ENCODE peak calls at places on chromosomes 11 and 22, in five cellular contexts. G, H, J, E and K are unnamed samples.

GRCh38 chr11:84691830-84692229 is 935.3 kb downstream of the DLG2 start:
- DNase-seq in G (no peak), H (no peak), J (no peak), E (no peak), K (no peak)

GRCh38 chr11:125397421-125397820 is 98.6 kb downstream of the FEZ1 start:
- DNase-seq in G (no peak), H (no peak), J (no peak), E (no peak), K (no peak)

GRCh38 chr11:104705475-104706195 is 192.6 kb downstream of the CASP12 start:
- DNase-seq in G (peak), H (no peak), J (no peak), E (peak), K (no peak)

GRCh38 chr11:123678246-123678645 is 23.8 kb upstream of the SCN3B start:
- DNase-seq in G (peak), H (no peak), J (no peak), E (no peak), K (no peak)

GRCh38 chr11:64619811-64620285 is 28.8 kb downstream of the SLC22A12 start:
- DNase-seq in G (peak), H (peak), J (no peak), E (no peak), K (peak)

GRCh38 chr22:40044870-40045834 is 50.4 kb downstream of the FAM83F start:
- DNase-seq in G (peak), H (peak), J (no peak), E (peak), K (no peak)

GRCh38 chr11:8403310-8403709 is 139.6 kb upstream of the LMO1 start:
- DNase-seq in G (peak), H (peak), J (no peak), E (no peak), K (no peak)

GRCh38 chr11:125155100-125155444 is 9.5 kb upstream of the PKNOX2 start:
- DNase-seq in G (no peak), H (no peak), J (no peak), E (no peak), K (no peak)

GRCh38 chr11:88293931-88294330 is 43.6 kb downstream of the CTSC start:
- DNase-seq in G (no peak), H (no peak), J (no peak), E (no peak), K (no peak)

GRCh38 chr11:31620434-31620833 is 110.9 kb downstream of the ELP4 start:
- DNase-seq in G (peak), H (no peak), J (no peak), E (no peak), K (no peak)

GRCh38 chr11:32140121-32140520 is 49.2 kb downstream of the RCN1 start:
- DNase-seq in G (no peak), H (no peak), J (no peak), E (no peak), K (no peak)

GRCh38 chr11:76841923-76842452 is 18.7 kb upstream of the ACER3 start:
- DNase-seq in G (no peak), H (no peak), J (no peak), E (no peak), K (no peak)

GRCh38 chr11:10044618-10045017 is 249.4 kb downstream of the SBF2 start:
- DNase-seq in G (peak), H (no peak), J (no peak), E (no peak), K (no peak)

GRCh38 chr11:22624742-22625447 is 728 bp downstream of the FANCF start:
- DNase-seq in G (peak), H (peak), J (peak), E (peak), K (peak)

GRCh38 chr22:24758164-24758799 is 16.2 kb downstream of the PIWIL3 start:
- DNase-seq in G (peak), H (peak), J (no peak), E (peak), K (peak)

GRCh38 chr11:68574308-68574707 is 110.0 kb upstream of the GAL start:
- DNase-seq in G (peak), H (peak), J (no peak), E (no peak), K (no peak)

GRCh38 chr22:49299821-49300231 is 527.8 kb downstream of the BRD1 start:
- DNase-seq in G (no peak), H (no peak), J (no peak), E (peak), K (no peak)

GRCh38 chr11:116882386-116882785 is 45.0 kb upstream of the APOA1 start:
- DNase-seq in G (peak), H (peak), J (peak), E (no peak), K (peak)

GRCh38 chr11:10856689-10857603 is 907 bp downstream of the ZBED5 start:
- DNase-seq in G (peak), H (peak), J (no peak), E (peak), K (no peak)

GRCh38 chr11:1460994-1461805 is 25.4 kb downstream of the MOB2 start:
- DNase-seq in G (no peak), H (no peak), J (no peak), E (no peak), K (no peak)

GRCh38 chr11:17575431-17576425 is 28.7 kb downstream of the OTOG start:
- DNase-seq in G (no peak), H (no peak), J (no peak), E (peak), K (no peak)

GRCh38 chr11:64342869-64343739 is 3.1 kb downstream of the CCDC88B start:
- DNase-seq in G (no peak), H (no peak), J (no peak), E (no peak), K (no peak)

GRCh38 chr11:129695543-129696308 is 119.9 kb upstream of the TMEM45B start:
- DNase-seq in G (peak), H (peak), J (no peak), E (peak), K (no peak)

GRCh38 chr11:72755794-72756285 is 3.6 kb upstream of the ARAP1 start:
- DNase-seq in G (no peak), H (no peak), J (no peak), E (no peak), K (no peak)

GRCh38 chr11:1546077-1546535 is 26.0 kb downstream of the DUSP8 start:
- DNase-seq in G (no peak), H (no peak), J (no peak), E (no peak), K (no peak)

GRCh38 chr22:49406047-49406650 is 421.5 kb downstream of the BRD1 start:
- DNase-seq in G (no peak), H (no peak), J (no peak), E (peak), K (no peak)

GRCh38 chr11:78216021-78216420 is 27.3 kb downstream of the USP35 start:
- DNase-seq in G (no peak), H (no peak), J (no peak), E (no peak), K (no peak)

GRCh38 chr11:92026664-92027063 is 198.0 kb upstream of the FAT3 start:
- DNase-seq in G (no peak), H (no peak), J (no peak), E (no peak), K (no peak)

GRCh38 chr11:10181811-10182210 is 112.2 kb downstream of the SBF2 start:
- DNase-seq in G (peak), H (peak), J (peak), E (no peak), K (peak)

GRCh38 chr11:95764267-95764898 is 25.2 kb downstream of the FAM76B start:
- DNase-seq in G (peak), H (peak), J (no peak), E (no peak), K (no peak)

GRCh38 chr11:62688481-62688880 is 849 bp downstream of the LRRN4CL start:
- DNase-seq in G (no peak), H (peak), J (no peak), E (no peak), K (no peak)

GRCh38 chr11:76184551-76184993 is 21.7 kb downstream of the WNT11 start:
- DNase-seq in G (no peak), H (peak), J (no peak), E (no peak), K (no peak)

GRCh38 chr11:2663506-2663905 is 36.3 kb downstream of the KCNQ1OT1 start:
- DNase-seq in G (no peak), H (no peak), J (no peak), E (peak), K (no peak)

GRCh38 chr11:13188179-13188578 is 89.4 kb upstream of the BMAL1 start:
- DNase-seq in G (no peak), H (no peak), J (no peak), E (no peak), K (no peak)

GRCh38 chr11:83033972-83034672 is 37.6 kb downstream of the RAB30 start:
- DNase-seq in G (peak), H (peak), J (no peak), E (peak), K (peak)

GRCh38 chr11:104653011-104653806 is 245.1 kb downstream of the CASP12 start:
- DNase-seq in G (no peak), H (peak), J (no peak), E (no peak), K (no peak)

GRCh38 chr11:70169136-70169535 is 34.0 kb upstream of the FADD start:
- DNase-seq in G (no peak), H (no peak), J (no peak), E (no peak), K (no peak)

GRCh38 chr11:70169632-70170031 is 33.5 kb upstream of the FADD start:
- DNase-seq in G (no peak), H (no peak), J (no peak), E (peak), K (no peak)

GRCh38 chr11:70168405-70168754 is 34.7 kb upstream of the FADD start:
- DNase-seq in G (no peak), H (no peak), J (no peak), E (no peak), K (no peak)

GRCh38 chr11:70167120-70167519 is 36.0 kb upstream of the FADD start:
- DNase-seq in G (no peak), H (no peak), J (no peak), E (no peak), K (no peak)

DNA sequence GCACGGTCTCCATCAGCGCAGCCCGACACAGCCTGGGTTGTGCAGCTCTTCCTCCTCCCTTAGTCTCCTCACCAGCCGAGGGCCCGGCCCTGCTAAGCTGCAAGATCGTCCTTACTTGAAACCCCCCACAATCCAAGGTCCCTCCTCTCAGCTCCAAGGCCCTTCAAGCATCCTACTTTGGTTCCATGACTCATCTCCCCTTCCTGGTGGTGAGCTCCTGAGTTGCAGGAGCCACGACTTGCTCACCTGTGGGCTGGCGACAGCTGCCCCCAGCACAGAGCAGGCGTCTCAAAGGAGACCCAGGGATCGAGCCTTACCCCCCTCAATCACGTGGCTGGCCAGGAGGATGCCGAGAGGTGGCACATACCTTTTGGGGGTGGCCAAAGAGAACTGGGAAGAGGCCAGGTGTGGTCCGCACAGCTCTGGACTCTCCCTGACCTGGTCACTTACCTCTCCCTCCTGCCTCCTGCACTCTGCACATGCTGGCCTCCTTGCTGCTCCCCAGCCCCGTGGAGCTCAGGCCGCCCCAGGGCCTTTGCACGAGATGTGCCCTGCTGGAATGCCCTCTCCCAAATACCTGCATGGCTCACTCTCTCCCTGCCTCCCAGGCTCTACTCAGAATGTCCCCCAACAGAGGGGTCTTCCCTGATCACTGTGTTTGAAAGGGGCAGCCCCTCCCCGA is 35.2 kb upstream of the FADD start:
- DNase-seq in G (peak), H (no peak), J (no peak), E (no peak), K (no peak)
- TF ChIP-seq CTCF in G (peak), H (no peak), J (no peak), E (no peak), K (no peak)

GRCh38 chr11:35488117-35488516 is 37.3 kb downstream of the PAMR1 start:
- DNase-seq in G (no peak), H (peak), J (no peak), E (no peak), K (no peak)

GRCh38 chr11:35486934-35487333 is 38.5 kb downstream of the PAMR1 start:
- DNase-seq in G (no peak), H (no peak), J (no peak), E (peak), K (no peak)

GRCh38 chr11:35486446-35486845 is 39.0 kb downstream of the PAMR1 start:
- DNase-seq in G (no peak), H (no peak), J (no peak), E (no peak), K (no peak)

GRCh38 chr11:35485656-35486318 is 39.6 kb downstream of the PAMR1 start:
- DNase-seq in G (peak), H (peak), J (no peak), E (peak), K (peak)

GRCh38 chr11:35487532-35488078 is 37.8 kb downstream of the PAMR1 start:
- DNase-seq in G (peak), H (peak), J (no peak), E (no peak), K (peak)
- TF ChIP-seq CTCF in G (peak), H (peak), J (peak), E (peak), K (peak)

GRCh38 chr22:22463855-22464540 is 44.5 kb downstream of the ZNF280B start:
- DNase-seq in G (peak), H (peak), J (no peak), E (peak), K (peak)

GRCh38 chr22:22461583-22461982 is 47.0 kb downstream of the ZNF280B start:
- DNase-seq in G (no peak), H (no peak), J (no peak), E (no peak), K (no peak)

GRCh38 chr22:22464541-22465054 is 43.9 kb downstream of the ZNF280B start:
- DNase-seq in G (no peak), H (no peak), J (no peak), E (no peak), K (no peak)

GRCh38 chr22:22461111-22461510 is 47.4 kb downstream of the ZNF280B start:
- DNase-seq in G (no peak), H (no peak), J (no peak), E (no peak), K (no peak)

GRCh38 chr22:22462813-22463567 is 45.6 kb downstream of the ZNF280B start:
- DNase-seq in G (peak), H (peak), J (no peak), E (no peak), K (no peak)
- TF ChIP-seq CTCF in G (peak), H (no peak), J (peak), E (no peak), K (peak)

DNA sequence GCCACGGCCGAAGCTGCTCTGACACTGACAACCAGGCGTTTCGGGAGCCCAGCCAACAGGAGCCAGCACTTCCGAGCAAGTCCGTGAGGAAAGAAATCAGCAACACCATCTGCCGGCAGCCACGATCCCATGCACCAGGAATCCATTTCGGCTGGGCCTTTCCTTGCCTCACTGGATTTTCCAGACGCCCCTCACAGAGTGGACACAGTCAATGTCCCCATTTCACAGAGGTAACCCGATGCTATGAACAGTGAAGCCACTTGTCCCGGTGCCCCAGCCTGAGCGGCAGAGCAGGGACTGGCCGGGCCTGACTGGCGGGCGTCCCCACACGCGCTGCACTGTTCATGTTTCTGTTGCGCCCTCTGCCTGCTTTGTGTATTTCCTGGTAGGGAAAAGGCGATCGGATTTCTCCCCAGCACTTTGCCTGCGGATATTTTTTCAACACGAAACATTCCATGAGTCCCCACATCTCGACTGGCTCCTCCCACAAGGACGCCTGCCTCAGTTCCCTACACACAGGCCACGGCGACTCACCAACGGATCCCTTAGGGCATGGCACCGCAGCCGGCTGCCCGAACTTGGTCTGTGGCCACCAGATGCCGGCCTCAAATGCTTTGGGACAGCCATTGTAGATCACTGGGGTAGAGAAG is 55.3 kb downstream of the TRMU start:
- DNase-seq in G (peak), H (peak), J (no peak), E (peak), K (no peak)
- TF ChIP-seq CTCF in G (peak), H (peak), J (peak), E (peak), K (peak)

GRCh38 chr22:42994917-42995562 is 19.9 kb downstream of the PACSIN2 start:
- DNase-seq in G (peak), H (peak), J (peak), E (peak), K (no peak)

GRCh38 chr22:42994276-42994916 is 20.6 kb downstream of the PACSIN2 start:
- DNase-seq in G (no peak), H (no peak), J (no peak), E (peak), K (no peak)

GRCh38 chr22:42992092-42992491 is 22.9 kb downstream of the PACSIN2 start:
- DNase-seq in G (no peak), H (no peak), J (no peak), E (no peak), K (no peak)

GRCh38 chr22:42992886-42993479 is 22.0 kb downstream of the PACSIN2 start:
- DNase-seq in G (no peak), H (no peak), J (no peak), E (peak), K (no peak)

GRCh38 chr22:42993651-42994275 is 21.2 kb downstream of the PACSIN2 start:
- DNase-seq in G (peak), H (peak), J (no peak), E (peak), K (no peak)
- TF ChIP-seq CTCF in G (no peak), H (no peak), J (no peak), E (no peak), K (no peak)

GRCh38 chr11:61577383-61578118 is 3.3 kb downstream of the SYT7 start:
- DNase-seq in G (no peak), H (no peak), J (no peak), E (peak), K (no peak)
- TF ChIP-seq CTCF in G (no peak), H (peak), J (peak), E (no peak), K (peak)

DNA sequence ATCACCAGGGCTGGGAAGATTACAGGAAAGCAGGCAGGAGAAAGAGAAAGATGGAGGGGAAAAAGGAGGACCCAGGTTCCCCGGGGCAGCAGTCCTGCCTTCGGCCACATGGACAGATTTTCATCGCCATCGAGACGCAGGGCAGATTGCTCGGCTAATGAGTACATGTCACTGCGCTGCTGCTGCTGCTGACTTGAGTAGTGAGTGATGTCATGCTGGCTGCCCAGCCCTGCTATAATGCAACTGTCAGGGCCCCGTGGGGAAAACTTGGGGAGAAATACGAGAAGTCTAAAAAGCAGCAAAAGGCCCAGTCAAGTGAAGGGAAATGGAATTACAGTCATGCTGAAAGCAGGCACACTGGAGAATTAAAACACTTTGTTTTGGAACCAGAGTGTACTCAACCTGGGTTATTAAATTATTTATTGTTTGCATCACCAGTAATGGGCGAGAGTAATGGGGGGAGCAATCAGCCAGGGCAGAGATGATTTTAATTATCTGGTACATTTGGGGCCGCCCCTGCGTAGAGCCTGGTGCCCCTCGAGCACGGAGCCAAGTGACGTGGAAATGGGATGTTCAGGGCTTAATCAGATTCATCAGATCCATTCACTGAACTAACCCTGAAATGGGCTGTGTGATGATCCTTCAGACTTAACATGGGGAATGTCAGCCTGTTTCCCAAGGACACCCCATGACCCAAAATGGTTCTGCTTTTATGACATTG is 241.5 kb upstream of the CADM1 start:
- DNase-seq in G (no peak), H (no peak), J (no peak), E (no peak), K (no peak)
- TF ChIP-seq CTCF in G (no peak), H (no peak), J (no peak), E (no peak), K (no peak)

GRCh38 chr11:66639066-66639813 is 737 bp downstream of the RBM4 start:
- DNase-seq in G (peak), H (peak), J (no peak), E (no peak), K (no peak)
- TF ChIP-seq CTCF in G (no peak), H (peak), J (no peak), E (no peak), K (no peak)